ENCODE peak calls at places on chromosomes 4 and X, in ten cellular contexts. P is upper lobe of left lung, X is HCT116, D is IMR-90, C is heart left ventricle, Q is NB4, L is A549, E is ovary, N is breast epithelium, Y is sigmoid colon. M is an unnamed sample.

GRCh38 chr4:99330648-99331047 is 9.4 kb upstream of the ADH1B start:
- DNase-seq in P (no peak), X (no peak), D (no peak), C (no peak), Q (no peak), L (no peak), E (no peak), N (no peak), Y (no peak), M (no peak)

GRCh38 chr4:140250989-140251552 is 97.1 kb upstream of the MAML3 start:
- DNase-seq in P (peak; percentile 62), X (no peak), D (no peak), C (no peak), Q (peak; percentile 73), L (no peak), E (no peak), N (no peak), Y (no peak), M (no peak)

GRCh38 chr4:6758732-6759131 is 23.8 kb upstream of the KIAA0232 start:
- DNase-seq in P (no peak), X (no peak), D (no peak), C (no peak), Q (no peak), L (no peak), E (no peak), N (no peak), Y (no peak), M (no peak)

GRCh38 chr4:8502836-8503585 is 62.4 kb downstream of the TRMT44 start:
- DNase-seq in P (no peak), X (no peak), D (no peak), C (no peak), Q (no peak), L (no peak), E (peak; percentile 86), N (no peak), Y (no peak), M (peak; percentile 40)

GRCh38 chr4:54025582-54025981 is 38.8 kb downstream of the CHIC2 start:
- DNase-seq in P (no peak), X (no peak), D (no peak), C (no peak), Q (no peak), L (no peak), E (no peak), N (no peak), Y (no peak), M (no peak)

GRCh38 chr4:184318852-184319251 is 101.2 kb upstream of the ENPP6 start:
- DNase-seq in P (no peak), X (no peak), D (no peak), C (no peak), Q (no peak), L (no peak), E (no peak), N (no peak), Y (no peak), M (no peak)

GRCh38 chr4:172356002-172356401 is 542.8 kb downstream of the GALNTL6 start:
- DNase-seq in P (no peak), X (no peak), D (no peak), C (no peak), Q (no peak), L (no peak), E (no peak), N (no peak), Y (no peak), M (no peak)

GRCh38 chr4:37999000-37999745 is 39.0 kb downstream of the PTTG2 start:
- DNase-seq in P (no peak), X (no peak), D (no peak), C (no peak), Q (no peak), L (no peak), E (no peak), N (no peak), Y (no peak), M (no peak)

GRCh38 chr4:102827674-102828496 is 534 bp upstream of the UBE2D3 start:
- DNase-seq in P (peak; percentile 99), X (peak; percentile 100), D (peak; percentile 100), C (peak; percentile 100), Q (peak; percentile 100), L (peak; percentile 53), E (peak; percentile 99), N (peak; percentile 97), Y (peak; percentile 100), M (peak; percentile 99)

GRCh38 chr4:83362492-83363329 is 28.1 kb upstream of the HPSE start:
- DNase-seq in P (no peak), X (no peak), D (peak; percentile 34), C (no peak), Q (peak; percentile 67), L (peak; percentile 6), E (no peak), N (no peak), Y (no peak), M (no peak)

GRCh38 chrX:69163936-69164741 is 1.1 kb downstream of the PJA1 start:
- DNase-seq in P (peak; percentile 40), X (no peak), D (no peak), C (peak; percentile 25), Q (no peak), L (no peak), E (peak; percentile 34), N (no peak), Y (no peak), M (peak; percentile 35)

GRCh38 chr4:168124008-168124641 is 31.8 kb downstream of the ANXA10 start:
- DNase-seq in P (no peak), X (no peak), D (peak; percentile 88), C (no peak), Q (no peak), L (no peak), E (no peak), N (no peak), Y (no peak), M (no peak)

GRCh38 chr4:108512615-108513505 is 107.5 kb upstream of the RPL34 start:
- DNase-seq in P (peak; percentile 27), X (no peak), D (peak; percentile 66), C (peak; percentile 25), Q (peak; percentile 3), L (no peak), E (no peak), N (no peak), Y (no peak), M (peak; percentile 66)

GRCh38 chr4:121108557-121108956 is 36.2 kb upstream of the NDNF start:
- DNase-seq in P (no peak), X (no peak), D (no peak), C (no peak), Q (no peak), L (no peak), E (no peak), N (no peak), Y (no peak), M (peak; percentile 48)

DNA sequence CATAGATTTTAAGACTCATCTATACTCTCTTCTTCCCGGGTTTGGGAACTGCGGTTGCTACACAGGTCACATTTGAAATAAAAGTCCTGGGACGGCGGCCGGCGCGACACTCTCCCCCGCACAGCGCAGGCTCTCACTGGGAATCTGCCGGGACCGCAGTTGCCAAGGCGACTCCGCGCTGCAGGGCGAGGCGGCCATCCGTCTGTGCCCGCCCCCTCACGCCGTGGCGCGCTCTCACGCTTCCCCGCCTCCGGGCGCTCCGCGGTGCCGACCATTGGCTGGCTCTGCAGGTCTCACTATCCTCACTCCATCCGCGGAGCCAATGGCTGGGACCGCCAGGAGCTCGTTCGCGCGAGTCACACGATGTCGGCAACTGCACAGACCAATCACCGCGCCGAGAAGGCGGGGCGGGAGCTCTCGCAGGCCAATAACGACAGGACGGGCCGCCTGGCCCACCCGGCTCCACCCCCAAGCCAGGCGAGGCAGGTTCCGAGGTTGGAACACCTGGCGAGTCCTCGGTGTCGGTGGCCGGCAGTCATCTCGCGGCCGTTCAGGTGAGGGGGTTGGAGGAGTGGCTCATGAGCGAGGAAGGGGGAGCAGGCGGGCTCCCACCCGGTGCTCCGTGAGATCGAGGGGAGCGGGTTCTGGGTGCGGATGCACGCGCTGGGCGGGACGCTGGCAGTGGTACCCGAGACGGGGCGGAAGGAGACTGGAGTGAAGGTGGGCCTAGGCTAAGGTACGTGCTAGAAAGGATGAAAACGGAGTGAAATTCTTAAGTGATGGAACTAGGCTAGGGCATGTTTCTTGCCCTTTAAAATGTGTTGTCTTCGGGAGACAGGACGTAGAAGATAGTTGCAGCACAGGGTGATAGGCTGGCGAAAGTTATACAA is at the start of gene MSMO1:
- DNase-seq in P (peak; percentile 99), X (peak; percentile 98), D (peak; percentile 99), C (peak; percentile 99), Q (peak; percentile 99), L (peak; percentile 82), E (peak; percentile 99), N (peak; percentile 99), Y (peak; percentile 99), M (peak; percentile 100)
- TF ChIP-seq POLR2A in P (no peak), X (peak; percentile 70), D (peak; percentile 69), C (peak; percentile 77), Q (peak; percentile 65), L (peak; percentile 54), E (peak; percentile 65), N (peak; percentile 70), Y (peak; percentile 27), M (peak; percentile 92)

DNA sequence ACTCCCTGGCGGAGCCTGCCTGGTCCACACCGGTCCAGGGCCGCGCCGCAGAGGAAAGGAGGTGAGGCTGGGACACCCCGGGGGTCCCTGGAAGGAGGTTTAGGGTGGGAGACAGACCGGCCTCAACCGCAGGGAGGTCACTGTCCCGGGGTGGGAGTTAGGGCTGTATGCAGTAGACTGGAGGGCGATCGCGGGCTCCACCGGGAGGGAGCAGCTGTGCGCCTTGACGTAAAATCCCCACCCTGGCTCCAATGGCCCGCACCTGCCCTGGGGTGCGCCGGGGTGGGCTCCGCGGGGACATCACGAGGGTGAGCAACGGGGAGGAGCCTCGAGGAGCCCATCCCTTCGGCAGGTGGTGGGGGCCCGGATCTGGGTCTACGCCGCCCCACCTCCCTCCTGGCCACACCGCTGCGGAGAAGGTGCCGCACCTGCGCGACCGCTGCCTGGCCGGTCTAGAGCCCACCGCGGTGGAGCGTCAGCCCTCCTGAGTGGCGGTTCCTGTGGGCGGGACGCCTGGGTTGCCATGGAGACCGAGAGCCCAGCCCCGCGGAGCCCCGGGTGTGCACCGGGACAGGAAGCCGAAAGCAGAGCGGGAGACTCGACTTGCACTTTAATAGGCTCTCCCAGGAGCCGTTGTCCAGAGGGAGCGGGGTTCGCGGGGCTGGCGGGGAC is 105.1 kb downstream of the ADRA2C start:
- DNase-seq in P (peak; percentile 15), X (no peak), D (no peak), C (no peak), Q (no peak), L (no peak), E (no peak), N (no peak), Y (peak; percentile 56), M (peak; percentile 45)
- H3K4me3 ChIP-seq in P (no peak overlapping the region), X (no peak overlapping the region), D (no peak overlapping the region), C (no peak overlapping the region), Q (no peak overlapping the region), L (no peak overlapping the region), E (no peak overlapping the region), N (peak overlapping the region; percentile 31), Y (no peak overlapping the region), M (no peak overlapping the region)

GRCh38 chr4:154606728-154607723 is 5.4 kb downstream of the FGG start:
- DNase-seq in P (no peak), X (no peak), D (no peak), C (no peak), Q (no peak), L (no peak), E (no peak), N (no peak), Y (no peak), M (no peak)
- TF ChIP-seq POLR2A in P (no peak), X (no peak), D (no peak), C (no peak), Q (no peak), L (no peak), E (no peak), N (no peak), Y (no peak), M (no peak)

DNA sequence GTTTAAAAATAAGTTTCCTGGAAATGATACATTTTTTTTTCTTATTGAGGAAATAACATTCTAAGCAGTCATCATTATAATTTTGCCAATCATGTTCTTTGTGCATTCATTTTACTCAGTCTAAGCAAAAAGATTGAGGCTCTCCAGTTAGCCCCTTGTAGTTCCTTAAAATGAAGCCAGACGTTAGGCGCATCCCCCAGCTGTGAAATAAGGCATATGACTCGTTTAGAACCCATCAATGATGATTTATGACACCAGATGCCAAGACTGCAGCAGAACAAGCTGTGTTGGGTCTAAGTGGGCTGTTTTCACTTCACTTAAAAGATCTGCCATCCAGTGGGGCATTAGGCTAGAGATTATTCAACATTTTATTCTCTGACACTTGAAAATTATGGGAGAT is 17.0 kb downstream of the PDGFC start:
- DNase-seq in P (peak; percentile 32), X (no peak), D (peak; percentile 33), C (no peak), Q (no peak), L (no peak), E (no peak), N (no peak), Y (no peak), M (no peak)
- H3K4me3 ChIP-seq in P (no peak overlapping the region), X (no peak overlapping the region), D (no peak overlapping the region), C (no peak overlapping the region), Q (no peak overlapping the region), L (no peak overlapping the region), E (no peak overlapping the region), N (no peak overlapping the region), Y (no peak overlapping the region), M (no peak overlapping the region)